ENCODE peak calls at places on chromosomes 3 and 15, in four cellular contexts. S is NAMALWA, P is NCI-H1105, R is non-pigmented ciliary epithelial cell. Q is an unnamed sample.

GRCh38 chr15:83378921-83379561 is 68.1 kb upstream of the SH3GL3 start:
- DNase-seq in S (no peak), P (no peak), R (no peak), Q (no peak)

GRCh38 chr3:142987080-142987700 is 14.2 kb upstream of the U2SURP start:
- DNase-seq in S (peak; percentile 76), P (peak; percentile 43), R (no peak), Q (peak; percentile 41)

GRCh38 chr3:51099794-51100542 is 285.1 kb upstream of the MANF start:
- DNase-seq in S (peak; percentile 19), P (no peak), R (peak; percentile 10), Q (peak; percentile 37)

GRCh38 chr15:84840741-84841429 is 23.7 kb downstream of the ALPK3 start:
- DNase-seq in S (no peak), P (no peak), R (no peak), Q (no peak)

GRCh38 chr3:133295199-133295901 is 104.5 kb upstream of the BFSP2 start:
- DNase-seq in S (no peak), P (no peak), R (no peak), Q (peak; percentile 75)

GRCh38 chr3:11170052-11170770 is 15.9 kb downstream of the HRH1 start:
- DNase-seq in S (no peak), P (no peak), R (no peak), Q (peak; percentile 41)

GRCh38 chr3:73661262-73661661 is 36.5 kb upstream of the PDZRN3 start:
- DNase-seq in S (no peak), P (no peak), R (no peak), Q (peak; percentile 79)

GRCh38 chr3:53554559-53555511 is 60.4 kb downstream of the CACNA1D start:
- DNase-seq in S (peak; percentile 13), P (no peak), R (no peak), Q (no peak)

GRCh38 chr3:186821429-186822367 is 15.4 kb upstream of the RFC4 start:
- DNase-seq in S (peak; percentile 78), P (peak; percentile 54), R (peak; percentile 42), Q (peak; percentile 46)

GRCh38 chr3:129378949-129379348 is 49.5 kb downstream of the EFCAB12 start:
- DNase-seq in S (peak; percentile 0), P (no peak), R (no peak), Q (no peak)

GRCh38 chr3:127394984-127395662 is 107.3 kb upstream of the PRR20G start:
- DNase-seq in S (no peak), P (no peak), R (no peak), Q (no peak)

GRCh38 chr15:66023322-66023972 is 154.2 kb downstream of the RAB11A start:
- DNase-seq in S (no peak), P (no peak), R (no peak), Q (peak; percentile 36)

GRCh38 chr3:28940530-28940929 is 340.3 kb upstream of the RBMS3 start:
- DNase-seq in S (peak; percentile 43), P (no peak), R (peak; percentile 86), Q (peak; percentile 99)

GRCh38 chr15:91801836-91802534 is 51.5 kb upstream of the SLCO3A1 start:
- DNase-seq in S (no peak), P (no peak), R (no peak), Q (no peak)

GRCh38 chr3:150723946-150724345 is 20.2 kb upstream of the ERICH6 start:
- DNase-seq in S (peak; percentile 36), P (no peak), R (no peak), Q (no peak)

GRCh38 chr15:96171271-96171739 is 159.2 kb upstream of the NR2F2 start:
- DNase-seq in S (no peak), P (peak; percentile 8), R (no peak), Q (no peak)

GRCh38 chr3:147359177-147360062 is 46.9 kb downstream of the ZIC4 start:
- DNase-seq in S (no peak), P (no peak), R (no peak), Q (no peak)

GRCh38 chr15:52318729-52319500 is 23.3 kb upstream of the MYO5C start:
- DNase-seq in S (no peak), P (no peak), R (no peak), Q (no peak)

GRCh38 chr15:64911317-64912186 is at the start of gene ANKDD1A:
- DNase-seq in S (no peak), P (peak; percentile 91), R (no peak), Q (no peak)

GRCh38 chr15:33098082-33099058 is 96.1 kb downstream of the FMN1 start:
- DNase-seq in S (no peak), P (no peak), R (peak; percentile 76), Q (peak; percentile 15)

GRCh38 chr3:39814007-39814406 is 4.6 kb downstream of the MYRIP start:
- DNase-seq in S (no peak), P (no peak), R (peak; percentile 61), Q (peak; percentile 81)

GRCh38 chr15:67845974-67846373 is 6.1 kb upstream of the RNU6-1 start:
- DNase-seq in S (no peak), P (no peak), R (no peak), Q (no peak)

GRCh38 chr3:146747928-146748327 is 142.8 kb upstream of the PLSCR5 start:
- DNase-seq in S (no peak), P (no peak), R (peak; percentile 24), Q (peak; percentile 29)

GRCh38 chr15:43483306-43484128 is 9.4 kb downstream of the TP53BP1 start:
- DNase-seq in S (peak; percentile 58), P (no peak), R (no peak), Q (no peak)

GRCh38 chr15:99967841-99968371 is 234.7 kb upstream of the LYSMD4 start:
- DNase-seq in S (no peak), P (peak; percentile 25), R (no peak), Q (no peak)

GRCh38 chr3:66023728-66024390 is 14.9 kb downstream of the MAGI1 start:
- DNase-seq in S (no peak), P (no peak), R (no peak), Q (no peak)

GRCh38 chr3:192850501-192850981 is 67.1 kb downstream of the MB21D2 start:
- DNase-seq in S (no peak), P (no peak), R (no peak), Q (no peak)

GRCh38 chr3:16520636-16521579 is 7.4 kb upstream of the RFTN1 start:
- DNase-seq in S (no peak), P (no peak), R (no peak), Q (no peak)

GRCh38 chr15:69548367-69548766 is 95.7 kb downstream of the RPLP1 start:
- DNase-seq in S (no peak), P (no peak), R (no peak), Q (no peak)